ENCODE peak calls at places on chromosomes 2 and 18, in seven cellular contexts. X is D341Med, L is fibroblast of the conjunctiva, G is neural crest cell, R is 8988T, O is cardiac fibroblast, Q is GM12891. M is an unnamed sample.

GRCh38 chr2:7612969-7613368 is 695.8 kb downstream of the RNF144A start:
- DNase-seq in R (no peak), L (peak; percentile 10), O (no peak), Q (no peak), X (no peak), G (no peak), M (peak; percentile 59)

GRCh38 chr18:48412339-48412929 is 3.3 kb upstream of the ZBTB7C start:
- DNase-seq in X (peak; percentile 75), R (no peak), O (peak; percentile 38), Q (no peak), L (peak; percentile 5), G (peak; percentile 38), M (no peak)

GRCh38 chr2:142130111-142131015 is 453 bp downstream of the LRP1B start:
- DNase-seq in R (no peak), X (peak; percentile 49), O (peak; percentile 67), G (peak; percentile 26), Q (no peak), L (no peak), M (peak; percentile 83)

GRCh38 chr2:159086874-159087273 is 118.4 kb downstream of the TANC1 start:
- DNase-seq in G (no peak), O (no peak), Q (no peak), L (no peak), R (no peak), X (no peak), M (no peak)

GRCh38 chr18:61901334-61901986 is 8.7 kb upstream of the RNF152 start:
- DNase-seq in L (peak; percentile 26), O (peak; percentile 70), Q (peak; percentile 47), R (no peak), X (peak; percentile 80), G (peak; percentile 22), M (peak; percentile 54)

GRCh38 chr2:37569986-37570688 is 101.3 kb downstream of the CDC42EP3 start:
- DNase-seq in R (no peak), L (no peak), Q (no peak), O (no peak), X (no peak), G (no peak), M (peak; percentile 61)

GRCh38 chr2:238596571-238597551 is 170.1 kb downstream of the ASB1 start:
- DNase-seq in G (no peak), R (peak; percentile 89), X (no peak), O (peak; percentile 96), Q (no peak), L (peak; percentile 94), M (peak; percentile 88)

GRCh38 chr2:207167129-207167923 is 1.6 kb upstream of the KLF7 start:
- DNase-seq in Q (no peak), R (no peak), G (no peak), L (no peak), X (no peak), O (peak; percentile 68), M (peak; percentile 83)

GRCh38 chr2:237662671-237663093 is 35.3 kb downstream of the LRRFIP1 start:
- DNase-seq in L (peak; percentile 95), Q (no peak), X (peak; percentile 59), O (peak; percentile 94), G (peak; percentile 55), R (no peak), M (peak; percentile 88)

M was measured in fibroblast of lung.